ENCODE peak calls at places on chromosome 3, in eight cellular contexts. G is suprapubic skin; Z is Peyer's patch; F is IMR-90; H is heart right ventricle; D is CD8-positive, alpha-beta T cell; L is thoracic aorta; S is kidney. E is an unnamed sample.
A peak's percentile ranks its signal among the peaks of the same experiment; 100 is the strongest.

GRCh38 chr3:32147509-32147908 is 41.1 kb downstream of the GPD1L start:
- DNase-seq in S (no peak), G (no peak), D (no peak), L (no peak), F (peak; percentile 18), Z (no peak), H (no peak), E (no peak)

GRCh38 chr3:1591327-1592028 is 498.7 kb downstream of the CNTN6 start:
- DNase-seq in D (no peak), H (no peak), L (no peak), F (no peak), G (no peak), S (no peak), Z (no peak), E (no peak)

GRCh38 chr3:136753112-136753939 is 1.1 kb upstream of the STAG1 start:
- DNase-seq in Z (no peak), H (no peak), F (no peak), L (no peak), S (no peak), D (no peak), G (no peak), E (no peak)

GRCh38 chr3:41290736-41291135 is 91.4 kb downstream of the CTNNB1 start:
- DNase-seq in G (no peak), Z (no peak), S (no peak), H (no peak), D (no peak), F (no peak), L (no peak), E (no peak)

GRCh38 chr3:71726106-71726505 is 904 bp upstream of the EIF4E3 start:
- DNase-seq in H (no peak), G (no peak), F (no peak), D (peak; percentile 67), S (no peak), L (no peak), Z (peak; percentile 36), E (no peak)

GRCh38 chr3:18645603-18646002 is 220.5 kb upstream of the SATB1 start:
- DNase-seq in S (no peak), D (no peak), Z (no peak), H (no peak), G (no peak), F (no peak), L (no peak), E (no peak)

GRCh38 chr3:100802126-100802525 is 92.8 kb downstream of the TFG start:
- DNase-seq in H (no peak), G (no peak), D (no peak), F (peak; percentile 61), S (no peak), Z (no peak), L (no peak), E (no peak)

GRCh38 chr3:142723665-142723967 is 218 bp upstream of the TRPC1 start:
- DNase-seq in F (no peak), G (no peak), S (no peak), H (no peak), L (no peak), Z (no peak), D (no peak), E (no peak)

GRCh38 chr3:63343674-63344073 is 65.6 kb downstream of the SYNPR start:
- DNase-seq in G (peak; percentile 85), D (no peak), H (peak; percentile 47), L (peak; percentile 4), F (peak; percentile 92), Z (peak; percentile 16), S (peak; percentile 80), E (peak; percentile 73)

GRCh38 chr3:71247948-71248315 is 335.6 kb downstream of the FOXP1 start:
- DNase-seq in H (no peak), L (no peak), D (no peak), S (no peak), Z (no peak), G (no peak), F (no peak), E (no peak)

GRCh38 chr3:40254898-40255297 is 54.6 kb upstream of the EIF1B start:
- DNase-seq in G (no peak), D (no peak), F (no peak), S (no peak), L (no peak), Z (no peak), H (no peak), E (no peak)

GRCh38 chr3:28317438-28318022 is 31.0 kb upstream of the ZCWPW2 start:
- DNase-seq in H (no peak), L (no peak), Z (no peak), G (no peak), D (no peak), S (no peak), F (peak; percentile 38), E (no peak)

GRCh38 chr3:77869423-77869822 is 829.5 kb downstream of the ROBO2 start:
- DNase-seq in D (no peak), G (no peak), H (no peak), L (no peak), S (no peak), F (no peak), Z (no peak), E (no peak)

GRCh38 chr3:142888099-142888483 is 792 bp downstream of the PCOLCE2 start:
- DNase-seq in S (no peak), L (no peak), H (peak; percentile 24), Z (no peak), G (no peak), F (no peak), D (no peak), E (peak; percentile 16)

DNA sequence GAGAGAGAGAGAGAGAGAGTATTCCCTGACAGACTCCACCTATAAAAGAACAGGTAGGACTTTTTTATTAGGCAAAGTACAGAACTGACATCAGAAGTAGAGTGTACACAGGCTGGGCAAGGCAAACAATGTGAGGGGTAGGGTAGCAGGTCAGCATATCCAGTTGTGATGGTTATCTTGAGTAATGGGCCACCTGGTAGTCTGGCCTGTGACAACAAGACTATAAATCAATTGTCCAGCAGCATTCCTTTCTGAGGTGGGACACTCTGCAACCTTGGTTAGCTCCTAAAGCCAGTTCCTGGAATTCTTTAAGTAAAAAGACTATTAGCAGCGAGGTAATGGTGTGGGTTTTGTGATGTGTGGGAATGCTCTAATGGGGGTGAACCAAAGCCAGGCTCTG is 14.9 kb upstream of the TMCC1 start:
- DNase-seq in F (no peak), H (no peak), L (no peak), Z (no peak), G (no peak), D (no peak), S (no peak), E (no peak)
- H3K9me3 ChIP-seq in F (peaks cover 19% of the 10 kb centered on the region), H (peaks cover 37% of the 10 kb centered on the region), L (peaks cover 20% of the 10 kb centered on the region), Z (no peaks in the 10 kb centered on the region), G (peaks cover 19% of the 10 kb centered on the region), D (peaks cover 9% of the 10 kb centered on the region), S (peaks cover 10% of the 10 kb centered on the region), E (no peaks in the 10 kb centered on the region)

DNA sequence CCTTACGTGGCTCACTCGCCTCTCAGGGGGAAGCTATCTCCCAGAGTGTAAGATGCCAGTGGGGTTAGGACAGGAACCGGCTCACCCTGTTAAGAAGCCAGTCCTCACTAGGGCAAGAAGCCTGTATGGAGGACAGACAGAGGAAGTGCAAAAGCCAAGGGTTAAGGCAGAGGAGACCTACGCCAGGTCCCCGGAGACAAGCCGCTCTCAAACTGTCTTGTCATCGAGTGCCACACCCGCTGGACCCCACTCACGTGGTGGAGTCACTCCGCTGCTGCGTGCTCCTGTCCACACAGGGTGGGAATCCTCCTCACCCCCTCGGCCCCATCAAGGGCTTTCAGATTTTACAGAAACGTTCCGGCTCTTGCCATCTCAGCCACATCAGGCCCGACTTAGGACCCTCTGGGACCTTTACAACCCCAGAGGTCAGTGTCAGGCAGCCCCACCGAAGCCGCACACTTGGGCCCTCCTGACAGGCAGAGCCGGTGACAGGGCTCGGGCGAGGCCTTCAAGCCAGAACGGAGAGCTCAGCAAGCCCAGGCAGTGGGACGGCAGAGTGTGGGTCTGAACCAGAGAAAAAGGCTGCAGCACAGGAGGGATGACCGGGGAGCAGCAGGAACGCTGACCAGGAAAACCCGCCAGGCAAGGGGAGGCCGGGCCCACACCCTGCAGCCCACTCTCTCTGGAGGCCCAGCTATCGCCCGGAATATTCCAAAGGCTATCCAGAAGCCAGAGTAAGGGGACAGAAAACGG is 61.7 kb downstream of the XXYLT1 start:
- DNase-seq in F (peak; percentile 13), L (no peak), G (no peak), H (peak; percentile 39), D (no peak), S (no peak), Z (no peak), E (peak; percentile 47)
- H3K4me1 ChIP-seq in F (peaks cover 35% of the 10 kb centered on the region), L (peaks cover 17% of the 10 kb centered on the region), G (peaks cover 34% of the 10 kb centered on the region), H (peaks cover 34% of the 10 kb centered on the region), D (no peaks in the 10 kb centered on the region), S (peaks cover 26% of the 10 kb centered on the region), Z (peaks cover 3% of the 10 kb centered on the region), E (peaks cover 34% of the 10 kb centered on the region)

GRCh38 chr3:15323063-15323462 is 9.3 kb downstream of the SH3BP5 start:
- DNase-seq in Z (no peak), G (no peak), L (no peak), H (no peak), D (no peak), S (no peak), F (no peak), E (no peak)

GRCh38 chr3:15325228-15325627 is 7.2 kb downstream of the SH3BP5 start:
- DNase-seq in D (no peak), H (no peak), L (no peak), Z (no peak), S (no peak), F (peak; percentile 85), G (peak; percentile 52), E (peak; percentile 61)

GRCh38 chr3:15326673-15327072 is 5.7 kb downstream of the SH3BP5 start:
- DNase-seq in H (no peak), G (no peak), L (no peak), Z (no peak), F (no peak), S (no peak), D (no peak), E (no peak)

GRCh38 chr3:15326037-15326436 is 6.3 kb downstream of the SH3BP5 start:
- DNase-seq in F (no peak), L (no peak), H (peak; percentile 33), G (no peak), Z (no peak), D (no peak), S (no peak), E (no peak)

GRCh38 chr3:15324335-15324734 is 8.1 kb downstream of the SH3BP5 start:
- DNase-seq in H (peak; percentile 59), G (no peak), Z (no peak), F (no peak), S (no peak), L (no peak), D (no peak), E (peak; percentile 77)
- H3K27ac ChIP-seq in H (peak overlapping the region; percentile 33), G (peak overlapping the region; percentile 49), Z (no peak overlapping the region), F (no peak overlapping the region), S (peak overlapping the region; percentile 74), L (peak overlapping the region; percentile 43), D (no peak overlapping the region), E (peak overlapping the region; percentile 75)

GRCh38 chr3:16470590-16470989 is 42.9 kb downstream of the RFTN1 start:
- DNase-seq in G (no peak), S (no peak), D (no peak), F (no peak), L (no peak), H (no peak), Z (no peak), E (no peak)
- H3K9me3 ChIP-seq in G (no peaks in the 10 kb centered on the region), S (no peaks in the 10 kb centered on the region), D (no peaks in the 10 kb centered on the region), F (peaks cover 4% of the 10 kb centered on the region), L (peaks cover 5% of the 10 kb centered on the region), H (peaks cover 14% of the 10 kb centered on the region), Z (no peaks in the 10 kb centered on the region), E (no peaks in the 10 kb centered on the region)